ENCODE peak calls at places on chromosomes 11 and 22, in four cellular contexts. Z, X, K and P are unnamed samples.

GRCh38 chr11:126990716-126991480 is 9.7 kb downstream of the KIRREL3 start:
- DNase-seq in Z (peak), X (no peak), K (no peak), P (no peak)

GRCh38 chr11:119436093-119436492 is 13.1 kb upstream of the THY1 start:
- DNase-seq in Z (no peak), X (no peak), K (no peak), P (no peak)

GRCh38 chr11:74443071-74443864 is 24.1 kb downstream of the KCNE3 start:
- DNase-seq in K (no peak), X (peak), Z (no peak), P (peak)

GRCh38 chr22:16960220-16960883 is 47.7 kb downstream of the GAB4 start:
- DNase-seq in K (no peak), X (no peak), Z (peak), P (no peak)

GRCh38 chr22:21446827-21447690 is 20.1 kb upstream of the TMEM191C start:
- DNase-seq in K (no peak), Z (no peak), X (no peak), P (no peak)

GRCh38 chr22:48485144-48486135 is 1342.2 kb downstream of the BRD1 start:
- DNase-seq in Z (no peak), X (no peak), K (no peak), P (no peak)

GRCh38 chr11:93921695-93922468 is 71.5 kb upstream of the VSTM5 start:
- DNase-seq in X (peak), Z (peak), K (peak), P (peak)

GRCh38 chr11:61711493-61711892 is 31.3 kb downstream of the DAGLA start:
- DNase-seq in Z (no peak), K (no peak), X (no peak), P (no peak)

GRCh38 chr22:20567371-20567847 is 60.0 kb downstream of the MED15 start:
- DNase-seq in X (no peak), K (no peak), Z (peak), P (no peak)

GRCh38 chr11:116913000-116913399 is 75.6 kb upstream of the APOA1 start:
- DNase-seq in Z (peak), X (no peak), K (peak), P (peak)

GRCh38 chr22:27609411-27610029 is 192.0 kb downstream of the MN1 start:
- DNase-seq in K (no peak), Z (no peak), X (no peak), P (no peak)